ENCODE peak calls at places on chromosome 4, in nine cellular contexts. One of them, this sample, is unnamed.

GRCh38 chr4:141458501-141458900 is 177.9 kb upstream of the IL15 start:
- DNase-seq in left ventricle myocardium inferior: no peak
- DNase-seq in mucosa of descending colon: no peak
- DNase-seq in GM06990: no peak
- DNase-seq in HepG2: no peak
- DNase-seq in epithelial cell of proximal tubule: peak
- DNase-seq in esophagus squamous epithelium: no peak
- DNase-seq in AG04450: no peak
- DNase-seq in astrocyte of the spinal cord: no peak
- DNase-seq in this sample: no peak

GRCh38 chr4:21593268-21594002 is 355.1 kb downstream of the KCNIP4 start:
- DNase-seq in left ventricle myocardium inferior: no peak
- DNase-seq in mucosa of descending colon: no peak
- DNase-seq in GM06990: no peak
- DNase-seq in HepG2: no peak
- DNase-seq in epithelial cell of proximal tubule: no peak
- DNase-seq in esophagus squamous epithelium: no peak
- DNase-seq in AG04450: no peak
- DNase-seq in astrocyte of the spinal cord: peak
- DNase-seq in this sample: peak

GRCh38 chr4:20881658-20882057 is 181.4 kb downstream of the PACRGL start:
- DNase-seq in left ventricle myocardium inferior: no peak
- DNase-seq in mucosa of descending colon: no peak
- DNase-seq in GM06990: no peak
- DNase-seq in HepG2: no peak
- DNase-seq in epithelial cell of proximal tubule: no peak
- DNase-seq in esophagus squamous epithelium: no peak
- DNase-seq in AG04450: no peak
- DNase-seq in astrocyte of the spinal cord: no peak
- DNase-seq in this sample: no peak

GRCh38 chr4:69124941-69125340 is 28.7 kb downstream of the UGT2B7 start:
- DNase-seq in left ventricle myocardium inferior: no peak
- DNase-seq in mucosa of descending colon: no peak
- DNase-seq in GM06990: no peak
- DNase-seq in HepG2: no peak
- DNase-seq in epithelial cell of proximal tubule: no peak
- DNase-seq in esophagus squamous epithelium: no peak
- DNase-seq in AG04450: no peak
- DNase-seq in astrocyte of the spinal cord: no peak
- DNase-seq in this sample: no peak

GRCh38 chr4:95263391-95263790 is 285.4 kb downstream of the UNC5C start:
- DNase-seq in left ventricle myocardium inferior: no peak
- DNase-seq in mucosa of descending colon: no peak
- DNase-seq in GM06990: no peak
- DNase-seq in HepG2: no peak
- DNase-seq in epithelial cell of proximal tubule: no peak
- DNase-seq in esophagus squamous epithelium: no peak
- DNase-seq in AG04450: no peak
- DNase-seq in astrocyte of the spinal cord: no peak
- DNase-seq in this sample: no peak

GRCh38 chr4:139978692-139979091 is 175.3 kb downstream of the MAML3 start:
- DNase-seq in left ventricle myocardium inferior: no peak
- DNase-seq in mucosa of descending colon: no peak
- DNase-seq in GM06990: peak
- DNase-seq in HepG2: no peak
- DNase-seq in epithelial cell of proximal tubule: no peak
- DNase-seq in esophagus squamous epithelium: no peak
- DNase-seq in AG04450: no peak
- DNase-seq in astrocyte of the spinal cord: no peak
- DNase-seq in this sample: no peak

GRCh38 chr4:122083356-122083755 is 68.8 kb upstream of the BLTP1 start:
- DNase-seq in left ventricle myocardium inferior: no peak
- DNase-seq in mucosa of descending colon: no peak
- DNase-seq in GM06990: no peak
- DNase-seq in HepG2: no peak
- DNase-seq in epithelial cell of proximal tubule: no peak
- DNase-seq in esophagus squamous epithelium: no peak
- DNase-seq in AG04450: no peak
- DNase-seq in astrocyte of the spinal cord: no peak
- DNase-seq in this sample: no peak

GRCh38 chr4:31737419-31737818 is 1017.2 kb downstream of the PCDH7 start:
- DNase-seq in left ventricle myocardium inferior: no peak
- DNase-seq in mucosa of descending colon: no peak
- DNase-seq in GM06990: no peak
- DNase-seq in HepG2: no peak
- DNase-seq in epithelial cell of proximal tubule: no peak
- DNase-seq in esophagus squamous epithelium: no peak
- DNase-seq in AG04450: no peak
- DNase-seq in astrocyte of the spinal cord: no peak
- DNase-seq in this sample: no peak

GRCh38 chr4:169243808-169244207 is 26.9 kb downstream of the SH3RF1 start:
- DNase-seq in left ventricle myocardium inferior: no peak
- DNase-seq in mucosa of descending colon: no peak
- DNase-seq in GM06990: no peak
- DNase-seq in HepG2: peak
- DNase-seq in epithelial cell of proximal tubule: no peak
- DNase-seq in esophagus squamous epithelium: no peak
- DNase-seq in AG04450: no peak
- DNase-seq in astrocyte of the spinal cord: peak
- DNase-seq in this sample: peak

GRCh38 chr4:47145630-47146029 is 114.3 kb downstream of the GABRB1 start:
- DNase-seq in left ventricle myocardium inferior: no peak
- DNase-seq in mucosa of descending colon: no peak
- DNase-seq in GM06990: peak
- DNase-seq in HepG2: peak
- DNase-seq in epithelial cell of proximal tubule: peak
- DNase-seq in esophagus squamous epithelium: no peak
- DNase-seq in AG04450: peak
- DNase-seq in astrocyte of the spinal cord: peak
- DNase-seq in this sample: peak

GRCh38 chr4:54152846-54153600 is 53.1 kb downstream of the GSX2 start:
- DNase-seq in left ventricle myocardium inferior: no peak
- DNase-seq in mucosa of descending colon: no peak
- DNase-seq in GM06990: no peak
- DNase-seq in HepG2: no peak
- DNase-seq in epithelial cell of proximal tubule: peak
- DNase-seq in esophagus squamous epithelium: no peak
- DNase-seq in AG04450: peak
- DNase-seq in astrocyte of the spinal cord: peak
- DNase-seq in this sample: peak

GRCh38 chr4:165874799-165875371 is 1.8 kb downstream of the TLL1 start:
- DNase-seq in left ventricle myocardium inferior: peak
- DNase-seq in mucosa of descending colon: peak
- DNase-seq in GM06990: peak
- DNase-seq in HepG2: no peak
- DNase-seq in epithelial cell of proximal tubule: peak
- DNase-seq in esophagus squamous epithelium: no peak
- DNase-seq in AG04450: no peak
- DNase-seq in astrocyte of the spinal cord: peak
- DNase-seq in this sample: peak

GRCh38 chr4:168483786-168484185 is 3.5 kb upstream of the DDX60L start:
- DNase-seq in left ventricle myocardium inferior: no peak
- DNase-seq in mucosa of descending colon: no peak
- DNase-seq in GM06990: no peak
- DNase-seq in HepG2: no peak
- DNase-seq in epithelial cell of proximal tubule: no peak
- DNase-seq in esophagus squamous epithelium: no peak
- DNase-seq in AG04450: no peak
- DNase-seq in astrocyte of the spinal cord: peak
- DNase-seq in this sample: peak

GRCh38 chr4:123359449-123360306 is 36.9 kb upstream of the SPRY1 start:
- DNase-seq in left ventricle myocardium inferior: no peak
- DNase-seq in mucosa of descending colon: no peak
- DNase-seq in GM06990: no peak
- DNase-seq in HepG2: no peak
- DNase-seq in epithelial cell of proximal tubule: no peak
- DNase-seq in esophagus squamous epithelium: no peak
- DNase-seq in AG04450: no peak
- DNase-seq in astrocyte of the spinal cord: no peak
- DNase-seq in this sample: no peak

GRCh38 chr4:101724093-101724492 is 66.4 kb upstream of the BANK1 start:
- DNase-seq in left ventricle myocardium inferior: no peak
- DNase-seq in mucosa of descending colon: no peak
- DNase-seq in GM06990: peak
- DNase-seq in HepG2: no peak
- DNase-seq in epithelial cell of proximal tubule: no peak
- DNase-seq in esophagus squamous epithelium: no peak
- DNase-seq in AG04450: no peak
- DNase-seq in astrocyte of the spinal cord: no peak
- DNase-seq in this sample: no peak

GRCh38 chr4:5952286-5953002 is 59.6 kb upstream of the CRMP1 start:
- DNase-seq in left ventricle myocardium inferior: no peak
- DNase-seq in mucosa of descending colon: no peak
- DNase-seq in GM06990: no peak
- DNase-seq in HepG2: no peak
- DNase-seq in epithelial cell of proximal tubule: no peak
- DNase-seq in esophagus squamous epithelium: no peak
- DNase-seq in AG04450: no peak
- DNase-seq in astrocyte of the spinal cord: no peak
- DNase-seq in this sample: no peak

GRCh38 chr4:92952426-92952825 is 648.7 kb downstream of the GRID2 start:
- DNase-seq in left ventricle myocardium inferior: no peak
- DNase-seq in mucosa of descending colon: no peak
- DNase-seq in GM06990: no peak
- DNase-seq in HepG2: no peak
- DNase-seq in epithelial cell of proximal tubule: no peak
- DNase-seq in esophagus squamous epithelium: no peak
- DNase-seq in AG04450: no peak
- DNase-seq in astrocyte of the spinal cord: no peak
- DNase-seq in this sample: peak

GRCh38 chr4:39166177-39166576 is 16.2 kb upstream of the WDR19 start:
- DNase-seq in left ventricle myocardium inferior: no peak
- DNase-seq in mucosa of descending colon: no peak
- DNase-seq in GM06990: no peak
- DNase-seq in HepG2: no peak
- DNase-seq in epithelial cell of proximal tubule: no peak
- DNase-seq in esophagus squamous epithelium: no peak
- DNase-seq in AG04450: no peak
- DNase-seq in astrocyte of the spinal cord: no peak
- DNase-seq in this sample: no peak

GRCh38 chr4:75724867-75725724 is 719 bp downstream of the USO1 start:
- DNase-seq in left ventricle myocardium inferior: peak
- DNase-seq in mucosa of descending colon: peak
- DNase-seq in GM06990: peak
- DNase-seq in HepG2: peak
- DNase-seq in epithelial cell of proximal tubule: peak
- DNase-seq in esophagus squamous epithelium: peak
- DNase-seq in AG04450: peak
- DNase-seq in astrocyte of the spinal cord: peak
- DNase-seq in this sample: peak

GRCh38 chr4:78754872-78755271 is 21.3 kb upstream of the BMP2K start:
- DNase-seq in left ventricle myocardium inferior: no peak
- DNase-seq in mucosa of descending colon: no peak
- DNase-seq in GM06990: no peak
- DNase-seq in HepG2: no peak
- DNase-seq in epithelial cell of proximal tubule: no peak
- DNase-seq in esophagus squamous epithelium: no peak
- DNase-seq in AG04450: no peak
- DNase-seq in astrocyte of the spinal cord: no peak
- DNase-seq in this sample: no peak

GRCh38 chr4:107719211-107719926 is 665 bp downstream of the PAPSS1 start:
- DNase-seq in left ventricle myocardium inferior: no peak
- DNase-seq in mucosa of descending colon: no peak
- DNase-seq in GM06990: no peak
- DNase-seq in HepG2: peak
- DNase-seq in epithelial cell of proximal tubule: no peak
- DNase-seq in esophagus squamous epithelium: no peak
- DNase-seq in AG04450: no peak
- DNase-seq in astrocyte of the spinal cord: peak
- DNase-seq in this sample: peak

GRCh38 chr4:70504733-70505132 is 13.6 kb upstream of the AMTN start:
- DNase-seq in left ventricle myocardium inferior: no peak
- DNase-seq in mucosa of descending colon: no peak
- DNase-seq in GM06990: no peak
- DNase-seq in HepG2: no peak
- DNase-seq in epithelial cell of proximal tubule: no peak
- DNase-seq in esophagus squamous epithelium: no peak
- DNase-seq in AG04450: no peak
- DNase-seq in astrocyte of the spinal cord: no peak
- DNase-seq in this sample: no peak

GRCh38 chr4:185534850-185535761 is at the start of gene PDLIM3:
- DNase-seq in left ventricle myocardium inferior: peak
- DNase-seq in mucosa of descending colon: peak
- DNase-seq in GM06990: peak
- DNase-seq in HepG2: peak
- DNase-seq in epithelial cell of proximal tubule: no peak
- DNase-seq in esophagus squamous epithelium: no peak
- DNase-seq in AG04450: no peak
- DNase-seq in astrocyte of the spinal cord: peak
- DNase-seq in this sample: peak
- H3K4me3 ChIP-seq in left ventricle myocardium inferior: peak
- H3K4me3 ChIP-seq in mucosa of descending colon: peak
- H3K4me3 ChIP-seq in GM06990: peak
- H3K4me3 ChIP-seq in HepG2: peak
- H3K4me3 ChIP-seq in epithelial cell of proximal tubule: peak
- H3K4me3 ChIP-seq in esophagus squamous epithelium: peak
- H3K4me3 ChIP-seq in AG04450: peak
- H3K4me3 ChIP-seq in astrocyte of the spinal cord: peak
- H3K4me3 ChIP-seq in this sample: peak

GRCh38 chr4:37882665-37883296 is 8.1 kb upstream of the TBC1D1 start:
- DNase-seq in left ventricle myocardium inferior: no peak
- DNase-seq in mucosa of descending colon: no peak
- DNase-seq in GM06990: no peak
- DNase-seq in HepG2: no peak
- DNase-seq in epithelial cell of proximal tubule: no peak
- DNase-seq in esophagus squamous epithelium: no peak
- DNase-seq in AG04450: no peak
- DNase-seq in astrocyte of the spinal cord: no peak
- DNase-seq in this sample: no peak
- TF ChIP-seq CTCF in left ventricle myocardium inferior: no peak
- TF ChIP-seq CTCF in mucosa of descending colon: no peak
- TF ChIP-seq CTCF in GM06990: peak
- TF ChIP-seq CTCF in HepG2: no peak
- TF ChIP-seq CTCF in epithelial cell of proximal tubule: peak
- TF ChIP-seq CTCF in esophagus squamous epithelium: no peak
- TF ChIP-seq CTCF in AG04450: no peak
- TF ChIP-seq CTCF in astrocyte of the spinal cord: no peak
- TF ChIP-seq CTCF in this sample: peak

GRCh38 chr4:836003-836511 is 10.1 kb upstream of the CPLX1 start:
- DNase-seq in left ventricle myocardium inferior: no peak
- DNase-seq in mucosa of descending colon: no peak
- DNase-seq in GM06990: no peak
- DNase-seq in HepG2: no peak
- DNase-seq in epithelial cell of proximal tubule: no peak
- DNase-seq in esophagus squamous epithelium: no peak
- DNase-seq in AG04450: no peak
- DNase-seq in astrocyte of the spinal cord: no peak
- DNase-seq in this sample: no peak
- H3K4me3 ChIP-seq in left ventricle myocardium inferior: peak
- H3K4me3 ChIP-seq in mucosa of descending colon: no peak
- H3K4me3 ChIP-seq in GM06990: no peak
- H3K4me3 ChIP-seq in HepG2: no peak
- H3K4me3 ChIP-seq in epithelial cell of proximal tubule: no peak
- H3K4me3 ChIP-seq in esophagus squamous epithelium: no peak
- H3K4me3 ChIP-seq in AG04450: no peak
- H3K4me3 ChIP-seq in astrocyte of the spinal cord: no peak
- H3K4me3 ChIP-seq in this sample: no peak

DNA sequence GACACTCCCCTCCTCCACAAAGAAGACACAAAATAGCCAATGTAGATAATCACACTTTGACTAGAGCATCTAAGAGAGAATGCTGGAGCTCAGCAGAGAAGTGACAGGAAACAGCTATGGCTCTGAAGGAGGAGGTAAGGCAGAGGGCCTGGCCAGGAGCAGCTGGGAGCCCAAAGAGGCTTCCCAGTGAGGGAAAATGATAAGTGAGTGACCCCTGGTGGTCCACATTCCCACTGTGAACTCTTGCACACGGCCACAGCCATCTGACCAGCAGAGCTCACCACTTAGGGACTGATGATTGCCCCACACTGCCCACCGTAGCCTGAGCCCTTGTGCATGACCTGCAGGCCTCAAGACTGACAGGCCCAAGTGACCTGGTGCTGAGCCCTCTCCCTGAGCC is 162.7 kb upstream of the GALNTL6 start:
- DNase-seq in left ventricle myocardium inferior: no peak
- DNase-seq in mucosa of descending colon: no peak
- DNase-seq in GM06990: no peak
- DNase-seq in HepG2: peak
- DNase-seq in epithelial cell of proximal tubule: no peak
- DNase-seq in esophagus squamous epithelium: no peak
- DNase-seq in AG04450: no peak
- DNase-seq in astrocyte of the spinal cord: no peak
- DNase-seq in this sample: no peak
- TF ChIP-seq CTCF in left ventricle myocardium inferior: no peak
- TF ChIP-seq CTCF in mucosa of descending colon: no peak
- TF ChIP-seq CTCF in GM06990: peak
- TF ChIP-seq CTCF in HepG2: peak
- TF ChIP-seq CTCF in epithelial cell of proximal tubule: no peak
- TF ChIP-seq CTCF in esophagus squamous epithelium: no peak
- TF ChIP-seq CTCF in AG04450: no peak
- TF ChIP-seq CTCF in astrocyte of the spinal cord: no peak
- TF ChIP-seq CTCF in this sample: no peak